ENCODE peak calls at places on chromosome 11, in nine cellular contexts. O is right lobe of liver, G is adrenal gland, C is cardiac fibroblast, T is mucosa of descending colon, L is NB4, D is fibroblast of lung, M is choroid plexus epithelial cell, J is progenitor cell of endocrine pancreas. S is an unnamed sample.

GRCh38 chr11:122816701-122817100 is 21.6 kb upstream of the CRTAM start:
- DNase-seq in G (no peak), L (no peak), O (no peak), C (peak), J (no peak), D (peak), T (no peak), M (no peak), S (no peak)

GRCh38 chr11:101127348-101127698 is 2.3 kb downstream of the PGR start:
- DNase-seq in C (no peak), J (peak), G (peak), O (peak), L (no peak), D (peak), M (no peak), T (no peak), S (no peak)

GRCh38 chr11:33691051-33691864 is 9.4 kb downstream of the C11orf91 start:
- DNase-seq in O (no peak), D (no peak), C (no peak), G (no peak), L (no peak), M (no peak), J (no peak), T (no peak), S (no peak)

GRCh38 chr11:117187799-117188481 is 9.4 kb downstream of the SIDT2 start:
- DNase-seq in T (peak), O (no peak), M (no peak), C (no peak), D (no peak), L (no peak), G (peak), J (no peak), S (no peak)

GRCh38 chr11:96075532-96075959 is 151.6 kb upstream of the MTMR2 start:
- DNase-seq in T (no peak), G (no peak), L (no peak), M (no peak), J (no peak), C (no peak), D (no peak), O (no peak), S (no peak)

GRCh38 chr11:128695539-128696221 is 1.8 kb downstream of the FLI1 start:
- DNase-seq in J (no peak), G (no peak), O (no peak), L (peak), C (peak), D (no peak), T (no peak), M (peak), S (peak)

GRCh38 chr11:57240757-57241156 is 3.7 kb upstream of the APLNR start:
- DNase-seq in M (no peak), J (no peak), O (no peak), T (no peak), C (no peak), D (no peak), G (no peak), L (no peak), S (no peak)

GRCh38 chr11:121024989-121025388 is 1.1 kb downstream of the TBCEL start:
- DNase-seq in D (peak), J (no peak), M (peak), G (no peak), L (peak), T (no peak), O (no peak), C (peak), S (peak)

GRCh38 chr11:65934014-65934413 is 11.3 kb upstream of the TSGA10IP start:
- DNase-seq in G (no peak), D (peak), M (peak), L (no peak), T (no peak), C (peak), O (no peak), J (no peak), S (no peak)

GRCh38 chr11:13101836-13102574 is 92.9 kb downstream of the RASSF10 start:
- DNase-seq in J (no peak), D (no peak), O (no peak), C (no peak), M (no peak), T (no peak), G (no peak), L (no peak), S (no peak)

GRCh38 chr11:117921456-117921855 is 7.7 kb downstream of the TMPRSS13 start:
- DNase-seq in M (no peak), L (no peak), J (no peak), C (no peak), D (no peak), T (no peak), G (no peak), O (no peak), S (no peak)

GRCh38 chr11:30992513-30992849 is 377.1 kb downstream of the DCDC1 start:
- DNase-seq in T (no peak), D (no peak), M (peak), L (no peak), C (no peak), G (no peak), J (no peak), O (no peak), S (no peak)

GRCh38 chr11:46489668-46490560 is 98.3 kb upstream of the CHRM4 start:
- DNase-seq in C (peak), G (no peak), L (peak), J (no peak), M (peak), T (no peak), D (peak), O (no peak), S (peak)

GRCh38 chr11:68961245-68961644 is 19.5 kb downstream of the MRGPRD start:
- DNase-seq in J (no peak), L (no peak), O (no peak), C (no peak), G (no peak), M (no peak), D (no peak), T (no peak), S (no peak)

GRCh38 chr11:8794677-8795103 is 112.1 kb downstream of the RPL27A start:
- DNase-seq in M (no peak), J (peak), L (no peak), C (no peak), T (no peak), O (peak), D (no peak), G (no peak), S (no peak)
- TF ChIP-seq CTCF in M (peak), J (peak), L (no peak), C (peak), T (peak), O (peak), D (no peak), G (peak), S (no peak)

GRCh38 chr11:93225642-93226041 is 27.9 kb upstream of the SLC36A4 start:
- DNase-seq in M (peak), J (no peak), O (no peak), T (no peak), D (peak), L (peak), C (peak), G (no peak), S (peak)
- TF ChIP-seq CTCF in M (peak), J (peak), O (peak), T (no peak), D (peak), L (no peak), C (no peak), G (peak), S (peak)

GRCh38 chr11:15127341-15127740 is 12.6 kb downstream of the INSC start:
- DNase-seq in G (no peak), L (no peak), J (no peak), O (no peak), C (peak), M (peak), T (no peak), D (peak), S (peak)

GRCh38 chr11:15124528-15124927 is 9.8 kb downstream of the INSC start:
- DNase-seq in D (no peak), C (no peak), J (no peak), O (no peak), T (no peak), M (no peak), L (no peak), G (no peak), S (no peak)

GRCh38 chr11:15123849-15124248 is 9.1 kb downstream of the INSC start:
- DNase-seq in O (no peak), L (no peak), C (peak), T (no peak), D (peak), M (peak), J (no peak), G (no peak), S (peak)

GRCh38 chr11:15128621-15129020 is 13.9 kb downstream of the INSC start:
- DNase-seq in G (no peak), T (no peak), M (no peak), O (no peak), L (no peak), C (no peak), J (no peak), D (no peak), S (no peak)
- TF ChIP-seq CTCF in G (no peak), T (no peak), M (no peak), O (no peak), L (no peak), C (no peak), J (no peak), D (no peak), S (no peak)

DNA sequence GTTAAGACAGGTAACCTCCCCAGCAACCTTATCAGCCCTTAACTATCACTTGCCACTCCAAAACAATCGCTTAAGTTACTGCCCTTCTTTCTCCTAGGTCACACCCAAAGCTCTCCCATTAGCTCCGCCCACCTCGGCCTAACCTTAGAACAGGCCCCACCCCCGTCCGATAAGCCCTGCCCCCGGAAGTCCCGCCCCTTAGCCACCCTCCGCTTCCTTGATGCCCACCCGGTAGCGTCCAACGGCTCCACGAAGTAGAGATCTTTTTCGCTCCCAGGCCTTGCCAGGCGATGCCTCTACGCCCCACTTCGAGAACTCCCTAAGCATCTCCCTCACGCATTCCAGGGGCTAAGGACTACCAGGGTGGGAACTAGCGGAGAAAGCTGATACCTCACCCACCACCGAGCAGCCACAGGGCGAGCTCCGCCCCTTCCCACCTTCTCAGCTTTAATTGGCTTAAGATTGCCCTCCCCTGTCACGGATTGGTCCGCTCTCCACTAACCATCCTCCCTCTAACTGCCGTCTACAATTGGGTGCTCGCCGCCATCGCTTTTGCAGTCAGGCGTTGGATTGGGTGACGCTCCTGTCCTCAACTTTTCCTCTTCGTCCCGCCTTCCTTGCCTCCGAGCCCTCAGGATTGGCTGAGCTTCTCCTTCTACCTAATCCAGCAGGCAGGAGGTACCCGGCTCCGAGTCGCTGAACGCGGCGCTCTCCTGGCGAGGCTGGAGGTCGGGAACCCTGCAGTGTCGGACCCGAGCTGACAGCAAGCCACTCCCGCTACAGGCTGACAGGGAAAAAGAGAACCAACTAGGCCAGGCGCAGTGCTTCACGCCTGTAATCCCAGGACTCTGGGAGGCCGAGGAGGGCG is at the start of gene ZBTB3:
- DNase-seq in O (peak), T (peak), C (peak), L (peak), J (peak), G (peak), D (peak), M (peak), S (peak)
- TF ChIP-seq CTCF in O (no peak), T (no peak), C (no peak), L (no peak), J (no peak), G (peak), D (no peak), M (peak), S (no peak)

DNA sequence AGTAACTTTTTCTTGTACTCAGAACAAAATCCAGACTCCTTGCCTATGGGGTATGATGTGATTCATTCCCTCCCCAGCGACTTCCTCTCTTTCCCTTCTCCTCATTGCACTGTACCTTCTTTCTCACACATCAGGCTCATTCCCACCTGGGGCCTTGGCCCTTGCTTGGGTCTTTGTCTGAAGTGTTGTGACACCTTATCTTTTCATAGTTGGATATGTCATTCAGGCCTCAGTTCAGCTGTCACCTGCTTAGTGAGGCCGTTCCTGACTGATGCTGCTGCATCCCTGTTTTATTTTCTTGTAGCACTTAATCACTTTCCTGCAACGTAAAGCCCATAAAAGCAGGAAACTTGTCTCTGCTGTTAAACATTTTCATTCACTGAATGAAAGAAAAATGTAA is 39.9 kb downstream of the ZDHHC13 start:
- DNase-seq in T (no peak), D (no peak), G (no peak), O (no peak), C (no peak), M (no peak), L (no peak), J (no peak), S (no peak)
- TF ChIP-seq CTCF in T (no peak), D (no peak), G (no peak), O (no peak), C (no peak), M (no peak), L (no peak), J (no peak), S (no peak)

DNA sequence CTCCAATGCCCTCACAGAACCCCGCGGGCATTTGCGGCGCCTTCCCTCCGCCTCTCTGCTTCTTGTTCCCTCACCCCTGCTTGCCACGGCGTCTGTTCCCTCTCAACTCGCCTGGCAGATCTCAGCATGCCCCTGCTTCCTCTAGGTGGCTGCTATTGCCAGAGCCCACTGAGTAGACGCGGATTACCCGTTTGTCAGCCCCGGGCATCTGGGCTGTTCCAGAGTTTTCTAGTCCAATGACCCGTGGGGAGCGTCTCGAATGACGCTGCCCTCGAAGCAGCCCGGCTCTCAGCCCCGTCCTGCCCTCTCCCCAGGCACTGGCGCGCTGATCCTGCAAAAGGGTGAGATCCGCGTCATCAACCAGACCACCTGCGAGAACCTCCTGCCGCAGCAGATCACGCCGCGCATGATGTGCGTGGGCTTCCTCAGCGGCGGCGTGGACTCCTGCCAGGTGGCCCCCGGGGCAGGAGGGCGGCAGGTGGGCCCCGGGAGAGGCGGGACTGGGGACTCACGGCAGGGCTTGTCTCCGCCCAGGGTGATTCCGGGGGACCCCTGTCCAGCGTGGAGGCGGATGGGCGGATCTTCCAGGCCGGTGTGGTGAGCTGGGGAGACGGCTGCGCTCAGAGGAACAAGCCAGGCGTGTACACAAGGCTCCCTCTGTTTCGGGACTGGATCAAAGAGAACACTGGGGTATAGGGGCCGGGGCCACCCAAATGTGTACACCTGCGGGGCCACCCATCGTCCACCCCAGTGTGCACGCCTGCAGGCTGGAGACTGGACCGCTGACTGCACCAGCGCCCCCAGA is 49.7 kb downstream of the ST14 start:
- DNase-seq in G (peak), O (peak), D (no peak), C (no peak), L (no peak), M (no peak), J (no peak), T (no peak), S (no peak)
- TF ChIP-seq CTCF in G (no peak), O (no peak), D (no peak), C (no peak), L (no peak), M (no peak), J (no peak), T (no peak), S (no peak)

S was measured in MCF 10A.